ENCODE peak calls at places on chromosomes 3 and 15, in six cellular contexts. C is GM23338; J is effector memory CD4-positive, alpha-beta T cell; D is RWPE1; I is caudate nucleus; W is tibial artery. A is an unnamed sample.
A peak's percentile ranks its signal among the peaks of the same experiment; 100 is the strongest.

GRCh38 chr15:43346305-43346704 is 15.9 kb upstream of the LCMT2 start:
- DNase-seq in C (no peak), J (no peak), D (no peak), I (no peak), W (no peak), A (no peak)

GRCh38 chr15:70726753-70727152 is 36.6 kb downstream of the UACA start:
- DNase-seq in C (no peak), J (no peak), D (no peak), I (no peak), W (no peak), A (no peak)

GRCh38 chr3:90010341-90010740 is 902.9 kb downstream of the EPHA3 start:
- DNase-seq in C (peak; percentile 55), J (no peak), D (peak; percentile 15), I (no peak), W (no peak), A (no peak)

GRCh38 chr15:89383635-89384604 is 49.3 kb upstream of the POLG start:
- DNase-seq in C (peak; percentile 39), J (no peak), D (no peak), I (peak; percentile 84), W (no peak), A (peak; percentile 39)

GRCh38 chr3:64318001-64318400 is 92.7 kb upstream of the PRICKLE2 start:
- DNase-seq in C (no peak), J (no peak), D (no peak), I (no peak), W (no peak), A (no peak)

GRCh38 chr15:58296276-58296675 is 135.5 kb upstream of the LIPC start:
- DNase-seq in C (no peak), J (no peak), D (no peak), I (no peak), W (no peak), A (no peak)

GRCh38 chr3:171286580-171287249 is 173.5 kb downstream of the TNIK start:
- DNase-seq in C (no peak), J (no peak), D (peak; percentile 54), I (no peak), W (no peak), A (no peak)

GRCh38 chr3:182609575-182610156 is 183.6 kb upstream of the ATP11B start:
- DNase-seq in C (no peak), J (no peak), D (peak; percentile 88), I (no peak), W (no peak), A (no peak)

GRCh38 chr3:190696777-190697501 is 165.6 kb downstream of the GMNC start:
- DNase-seq in C (peak; percentile 62), J (no peak), D (no peak), I (no peak), W (no peak), A (no peak)

GRCh38 chr15:76191539-76192244 is 119.6 kb downstream of the ETFA start:
- DNase-seq in C (peak; percentile 47), J (no peak), D (no peak), I (no peak), W (no peak), A (no peak)

GRCh38 chr3:138118863-138119766 is 3.7 kb upstream of the DZIP1L start:
- DNase-seq in C (peak; percentile 93), J (no peak), D (peak; percentile 79), I (peak; percentile 65), W (peak; percentile 88), A (peak; percentile 49)

GRCh38 chr15:92665100-92665555 is 9.6 kb upstream of the FAM174B start:
- DNase-seq in C (no peak), J (no peak), D (no peak), I (no peak), W (no peak), A (no peak)

GRCh38 chr15:97115764-97116075 is 785.2 kb downstream of the NR2F2 start:
- DNase-seq in C (no peak), J (no peak), D (no peak), I (no peak), W (no peak), A (no peak)

GRCh38 chr15:66570842-66571241 is 5.0 kb upstream of the LCTL start:
- DNase-seq in C (no peak), J (no peak), D (no peak), I (no peak), W (no peak), A (no peak)

GRCh38 chr3:46947981-46948791 is 28.4 kb downstream of the CCDC12 start:
- DNase-seq in C (no peak), J (peak; percentile 79), D (no peak), I (no peak), W (peak; percentile 64), A (no peak)

GRCh38 chr15:85458764-85459163 is 78.4 kb downstream of the AKAP13 start:
- DNase-seq in C (no peak), J (no peak), D (peak; percentile 50), I (no peak), W (no peak), A (no peak)
- H3K27ac ChIP-seq in C (no peak overlapping the region), J (no peak overlapping the region), D (peak overlapping the region; percentile 76), I (no peak overlapping the region), W (no peak overlapping the region), A (no peak overlapping the region)

DNA sequence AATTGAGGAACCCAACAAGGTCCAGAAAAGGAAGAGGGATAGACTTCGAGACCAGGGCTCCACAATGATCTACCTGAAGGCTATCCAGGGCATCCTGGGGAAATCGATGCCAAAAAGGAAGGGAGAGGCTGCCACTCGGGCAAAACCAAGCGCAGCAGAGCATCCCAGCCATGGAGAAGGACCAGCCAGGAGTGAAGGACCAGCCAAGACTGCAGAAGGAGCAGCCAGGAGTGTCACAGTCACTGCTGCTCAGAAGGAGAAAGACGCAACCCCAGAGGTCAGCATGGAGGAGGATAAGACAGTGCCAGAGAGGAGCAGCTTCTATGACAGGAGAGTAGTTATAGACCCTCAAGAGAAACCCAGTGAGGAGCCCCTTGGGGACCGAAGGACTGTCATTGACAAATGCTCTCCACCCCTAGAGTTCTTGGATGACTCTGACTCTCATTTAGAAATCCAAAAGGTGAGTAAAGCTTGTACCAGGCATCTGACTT is 12.0 kb downstream of the TATDN2 start:
- DNase-seq in C (no peak), J (no peak), D (no peak), I (no peak), W (no peak), A (no peak)
- H3K27ac ChIP-seq in C (no peak overlapping the region), J (no peak overlapping the region), D (no peak overlapping the region), I (no peak overlapping the region), W (no peak overlapping the region), A (no peak overlapping the region)

DNA sequence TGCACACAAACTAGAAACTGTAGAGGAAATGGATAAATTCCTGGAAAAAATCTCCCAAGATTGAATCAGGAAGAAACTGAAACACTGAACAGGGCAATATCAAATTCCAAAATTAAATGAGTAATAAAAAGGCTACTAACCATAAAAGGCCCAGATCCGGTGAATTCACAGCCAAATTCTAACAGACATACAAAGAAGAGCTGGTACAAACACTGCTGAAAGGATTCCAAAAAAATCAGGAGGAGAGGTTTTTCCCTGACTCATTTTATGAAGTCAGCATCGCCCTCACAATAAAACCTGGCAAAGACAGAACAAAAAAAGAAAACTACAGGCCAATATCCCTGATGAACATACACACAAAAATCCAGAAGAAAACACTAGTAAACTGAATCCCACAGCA is 462.4 kb upstream of the THBS1 start:
- DNase-seq in C (no peak), J (no peak), D (peak; percentile 56), I (no peak), W (no peak), A (no peak)
- H3K27ac ChIP-seq in C (no peak overlapping the region), J (no peak overlapping the region), D (no peak overlapping the region), I (no peak overlapping the region), W (no peak overlapping the region), A (no peak overlapping the region)

DNA sequence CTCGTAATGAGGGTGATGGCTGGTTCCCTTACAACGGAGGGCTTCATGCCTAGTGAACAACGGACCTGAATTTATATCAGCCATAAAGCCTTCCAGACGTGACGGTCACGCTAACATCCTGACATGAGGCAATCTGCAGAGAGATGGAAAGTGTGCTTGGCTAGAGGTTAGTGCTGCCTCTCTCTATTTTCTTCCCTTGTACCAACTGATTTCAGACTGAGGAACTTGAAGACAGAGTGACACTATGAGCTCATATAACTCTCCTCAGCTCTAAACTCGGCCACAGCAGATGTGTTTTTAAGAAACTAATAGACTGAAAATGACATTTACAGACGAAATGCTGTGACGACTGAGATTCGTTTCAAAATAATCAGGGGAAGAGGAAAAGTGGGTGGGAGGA is 122.4 kb downstream of the XXYLT1 start:
- DNase-seq in C (no peak), J (no peak), D (no peak), I (no peak), W (no peak), A (no peak)
- H3K27ac ChIP-seq in C (peak overlapping the region; percentile 35), J (no peak overlapping the region), D (no peak overlapping the region), I (no peak overlapping the region), W (no peak overlapping the region), A (no peak overlapping the region)

GRCh38 chr3:117761992-117762944 is 1052.7 kb downstream of the TUSC7 start:
- DNase-seq in C (no peak), J (no peak), D (no peak), I (peak; percentile 3), W (no peak), A (peak; percentile 34)
- H3K27ac ChIP-seq in C (peak overlapping the region; percentile 7), J (no peak overlapping the region), D (no peak overlapping the region), I (no peak overlapping the region), W (no peak overlapping the region), A (peak overlapping the region; percentile 21)

GRCh38 chr15:37056894-37057205 is 43.5 kb downstream of the MEIS2 start:
- DNase-seq in C (no peak), J (no peak), D (no peak), I (no peak), W (no peak), A (no peak)
- H3K27ac ChIP-seq in C (no peak overlapping the region), J (no peak overlapping the region), D (no peak overlapping the region), I (peak overlapping the region; percentile 84), W (no peak overlapping the region), A (no peak overlapping the region)

GRCh38 chr3:40691598-40691905 is 166.8 kb downstream of the ZNF621 start:
- DNase-seq in C (no peak), J (no peak), D (no peak), I (no peak), W (no peak), A (no peak)
- H3K27ac ChIP-seq in C (no peak overlapping the region), J (no peak overlapping the region), D (peak overlapping the region; percentile 48), I (peak overlapping the region; percentile 56), W (peak overlapping the region; percentile 74), A (no peak overlapping the region)

A was measured in substantia nigra.